ENCODE peak calls at places on chromosome 10, in eight cellular contexts. One of them, this sample, is unnamed.
A peak's percentile ranks its signal among the peaks of the same experiment; 100 is the strongest.

GRCh38 chr10:63675171-63675570 is 154.0 kb downstream of the REEP3 start:
- DNase-seq in adrenal gland: no peak
- DNase-seq in GM23338: no peak
- DNase-seq in colonic mucosa: no peak
- DNase-seq in breast epithelium: no peak
- DNase-seq in A549: no peak
- DNase-seq in heart left ventricle: no peak
- DNase-seq in sigmoid colon: no peak
- DNase-seq in this sample: no peak

GRCh38 chr10:33086100-33086499 is 128.1 kb upstream of the ITGB1 start:
- DNase-seq in adrenal gland: no peak
- DNase-seq in sigmoid colon: no peak
- DNase-seq in colonic mucosa: no peak
- DNase-seq in heart left ventricle: no peak
- DNase-seq in breast epithelium: no peak
- DNase-seq in GM23338: no peak
- DNase-seq in A549: no peak
- DNase-seq in this sample: no peak

GRCh38 chr10:15262036-15262713 is 93.7 kb upstream of the NMT2 start:
- DNase-seq in sigmoid colon: peak; percentile 60
- DNase-seq in A549: peak; percentile 21
- DNase-seq in breast epithelium: no peak
- DNase-seq in GM23338: no peak
- DNase-seq in colonic mucosa: peak; percentile 39
- DNase-seq in adrenal gland: no peak
- DNase-seq in heart left ventricle: no peak
- DNase-seq in this sample: no peak

GRCh38 chr10:129922598-129923123 is 41.4 kb downstream of the EBF3 start:
- DNase-seq in sigmoid colon: peak; percentile 21
- DNase-seq in adrenal gland: no peak
- DNase-seq in GM23338: no peak
- DNase-seq in colonic mucosa: no peak
- DNase-seq in heart left ventricle: no peak
- DNase-seq in breast epithelium: peak; percentile 27
- DNase-seq in A549: no peak
- DNase-seq in this sample: no peak

GRCh38 chr10:59388577-59388976 is 26.2 kb upstream of the FAM13C start:
- DNase-seq in breast epithelium: no peak
- DNase-seq in adrenal gland: no peak
- DNase-seq in A549: no peak
- DNase-seq in GM23338: peak; percentile 36
- DNase-seq in sigmoid colon: no peak
- DNase-seq in heart left ventricle: no peak
- DNase-seq in colonic mucosa: no peak
- DNase-seq in this sample: no peak

GRCh38 chr10:118841881-118842605 is 87.3 kb upstream of the CACUL1 start:
- DNase-seq in GM23338: no peak
- DNase-seq in A549: no peak
- DNase-seq in breast epithelium: no peak
- DNase-seq in heart left ventricle: no peak
- DNase-seq in sigmoid colon: no peak
- DNase-seq in adrenal gland: no peak
- DNase-seq in colonic mucosa: no peak
- DNase-seq in this sample: no peak

GRCh38 chr10:19209319-19209718 is 160.7 kb downstream of the MALRD1 start:
- DNase-seq in colonic mucosa: no peak
- DNase-seq in GM23338: no peak
- DNase-seq in heart left ventricle: no peak
- DNase-seq in sigmoid colon: no peak
- DNase-seq in breast epithelium: no peak
- DNase-seq in A549: no peak
- DNase-seq in adrenal gland: no peak
- DNase-seq in this sample: no peak

GRCh38 chr10:67790534-67791408 is 47.2 kb downstream of the DNAJC12 start:
- DNase-seq in breast epithelium: no peak
- DNase-seq in colonic mucosa: no peak
- DNase-seq in adrenal gland: no peak
- DNase-seq in sigmoid colon: no peak
- DNase-seq in GM23338: no peak
- DNase-seq in A549: peak; percentile 55
- DNase-seq in heart left ventricle: no peak
- DNase-seq in this sample: no peak

GRCh38 chr10:112793197-112793921 is 156.7 kb upstream of the TCF7L2 start:
- DNase-seq in sigmoid colon: no peak
- DNase-seq in GM23338: no peak
- DNase-seq in colonic mucosa: peak; percentile 72
- DNase-seq in A549: no peak
- DNase-seq in breast epithelium: no peak
- DNase-seq in adrenal gland: no peak
- DNase-seq in heart left ventricle: no peak
- DNase-seq in this sample: no peak

GRCh38 chr10:133356953-133357292 is 896 bp downstream of the FUOM start:
- DNase-seq in GM23338: peak; percentile 51
- DNase-seq in colonic mucosa: no peak
- DNase-seq in breast epithelium: no peak
- DNase-seq in A549: no peak
- DNase-seq in heart left ventricle: no peak
- DNase-seq in sigmoid colon: no peak
- DNase-seq in adrenal gland: no peak
- DNase-seq in this sample: no peak

GRCh38 chr10:71397340-71398212 is 856 bp downstream of the CDH23 start:
- DNase-seq in GM23338: peak; percentile 72
- DNase-seq in adrenal gland: no peak
- DNase-seq in heart left ventricle: no peak
- DNase-seq in sigmoid colon: no peak
- DNase-seq in breast epithelium: no peak
- DNase-seq in A549: no peak
- DNase-seq in colonic mucosa: no peak
- DNase-seq in this sample: no peak

GRCh38 chr10:126480648-126481047 is 92.4 kb upstream of the ADAM12 start:
- DNase-seq in sigmoid colon: no peak
- DNase-seq in heart left ventricle: no peak
- DNase-seq in A549: no peak
- DNase-seq in GM23338: no peak
- DNase-seq in adrenal gland: no peak
- DNase-seq in colonic mucosa: no peak
- DNase-seq in breast epithelium: no peak
- DNase-seq in this sample: no peak

GRCh38 chr10:67224553-67224952 is 298.7 kb downstream of the LRRTM3 start:
- DNase-seq in adrenal gland: no peak
- DNase-seq in heart left ventricle: peak; percentile 18
- DNase-seq in breast epithelium: no peak
- DNase-seq in colonic mucosa: no peak
- DNase-seq in A549: no peak
- DNase-seq in sigmoid colon: no peak
- DNase-seq in GM23338: no peak
- DNase-seq in this sample: no peak

GRCh38 chr10:4506087-4506486 is 319.9 kb upstream of the AKR1E2 start:
- DNase-seq in colonic mucosa: no peak
- DNase-seq in breast epithelium: no peak
- DNase-seq in GM23338: no peak
- DNase-seq in adrenal gland: no peak
- DNase-seq in sigmoid colon: no peak
- DNase-seq in A549: no peak
- DNase-seq in heart left ventricle: no peak
- DNase-seq in this sample: no peak

GRCh38 chr10:122852261-122852660 is 6.6 kb upstream of the CUZD1 start:
- DNase-seq in breast epithelium: no peak
- DNase-seq in GM23338: no peak
- DNase-seq in A549: no peak
- DNase-seq in adrenal gland: no peak
- DNase-seq in heart left ventricle: no peak
- DNase-seq in colonic mucosa: no peak
- DNase-seq in sigmoid colon: no peak
- DNase-seq in this sample: no peak

GRCh38 chr10:35843524-35844171 is 201.6 kb upstream of the FZD8 start:
- DNase-seq in sigmoid colon: no peak
- DNase-seq in heart left ventricle: peak; percentile 48
- DNase-seq in adrenal gland: peak; percentile 16
- DNase-seq in breast epithelium: no peak
- DNase-seq in A549: no peak
- DNase-seq in GM23338: peak; percentile 28
- DNase-seq in colonic mucosa: no peak
- DNase-seq in this sample: no peak

GRCh38 chr10:95601116-95601719 is 40.0 kb upstream of the SORBS1 start:
- DNase-seq in sigmoid colon: peak; percentile 92
- DNase-seq in breast epithelium: peak; percentile 64
- DNase-seq in heart left ventricle: peak; percentile 83
- DNase-seq in A549: peak; percentile 87
- DNase-seq in GM23338: peak; percentile 98
- DNase-seq in adrenal gland: peak; percentile 82
- DNase-seq in colonic mucosa: peak; percentile 90
- DNase-seq in this sample: peak; percentile 77

GRCh38 chr10:25226775-25227682 is 52.2 kb downstream of the GPR158 start:
- DNase-seq in heart left ventricle: peak; percentile 21
- DNase-seq in GM23338: peak; percentile 74
- DNase-seq in colonic mucosa: peak; percentile 32
- DNase-seq in sigmoid colon: no peak
- DNase-seq in adrenal gland: peak; percentile 31
- DNase-seq in breast epithelium: no peak
- DNase-seq in A549: peak; percentile 57
- DNase-seq in this sample: peak; percentile 31

GRCh38 chr10:47206449-47207279 is 93.3 kb upstream of the GDF10 start:
- DNase-seq in A549: no peak
- DNase-seq in GM23338: no peak
- DNase-seq in heart left ventricle: no peak
- DNase-seq in sigmoid colon: no peak
- DNase-seq in breast epithelium: no peak
- DNase-seq in colonic mucosa: no peak
- DNase-seq in adrenal gland: no peak
- DNase-seq in this sample: peak; percentile 15

GRCh38 chr10:1037098-1037497 is 11.4 kb upstream of the IDI2 start:
- DNase-seq in GM23338: no peak
- DNase-seq in A549: no peak
- DNase-seq in colonic mucosa: no peak
- DNase-seq in heart left ventricle: no peak
- DNase-seq in breast epithelium: no peak
- DNase-seq in adrenal gland: no peak
- DNase-seq in sigmoid colon: no peak
- DNase-seq in this sample: no peak

GRCh38 chr10:128263891-128264688 is 137.9 kb upstream of the MKI67 start:
- DNase-seq in breast epithelium: peak; percentile 68
- DNase-seq in adrenal gland: peak; percentile 63
- DNase-seq in colonic mucosa: peak; percentile 60
- DNase-seq in heart left ventricle: peak; percentile 40
- DNase-seq in A549: peak; percentile 64
- DNase-seq in sigmoid colon: peak; percentile 76
- DNase-seq in GM23338: peak; percentile 81
- DNase-seq in this sample: peak; percentile 73

GRCh38 chr10:79224263-79224949 is 122.9 kb upstream of the PPIF start:
- DNase-seq in colonic mucosa: no peak
- DNase-seq in breast epithelium: no peak
- DNase-seq in heart left ventricle: no peak
- DNase-seq in GM23338: no peak
- DNase-seq in sigmoid colon: peak; percentile 82
- DNase-seq in adrenal gland: no peak
- DNase-seq in A549: no peak
- DNase-seq in this sample: no peak

GRCh38 chr10:79223001-79223345 is 124.3 kb upstream of the PPIF start:
- DNase-seq in adrenal gland: no peak
- DNase-seq in colonic mucosa: no peak
- DNase-seq in GM23338: no peak
- DNase-seq in heart left ventricle: no peak
- DNase-seq in breast epithelium: no peak
- DNase-seq in A549: no peak
- DNase-seq in sigmoid colon: no peak
- DNase-seq in this sample: no peak

GRCh38 chr10:79223346-79224048 is 123.8 kb upstream of the PPIF start:
- DNase-seq in colonic mucosa: no peak
- DNase-seq in adrenal gland: peak; percentile 90
- DNase-seq in sigmoid colon: peak; percentile 96
- DNase-seq in breast epithelium: no peak
- DNase-seq in heart left ventricle: peak; percentile 84
- DNase-seq in GM23338: peak; percentile 46
- DNase-seq in A549: no peak
- DNase-seq in this sample: peak; percentile 85

GRCh38 chr10:79226391-79227245 is 120.7 kb upstream of the PPIF start:
- DNase-seq in sigmoid colon: no peak
- DNase-seq in A549: no peak
- DNase-seq in adrenal gland: no peak
- DNase-seq in GM23338: no peak
- DNase-seq in heart left ventricle: no peak
- DNase-seq in colonic mucosa: no peak
- DNase-seq in breast epithelium: no peak
- DNase-seq in this sample: no peak

GRCh38 chr10:79224992-79225391 is 122.3 kb upstream of the PPIF start:
- DNase-seq in colonic mucosa: no peak
- DNase-seq in breast epithelium: no peak
- DNase-seq in A549: no peak
- DNase-seq in heart left ventricle: no peak
- DNase-seq in GM23338: no peak
- DNase-seq in adrenal gland: no peak
- DNase-seq in sigmoid colon: peak; percentile 83
- DNase-seq in this sample: no peak
- H3K27ac ChIP-seq in colonic mucosa: no peak overlapping the region
- H3K27ac ChIP-seq in breast epithelium: no peak overlapping the region
- H3K27ac ChIP-seq in A549: no peak overlapping the region
- H3K27ac ChIP-seq in heart left ventricle: no peak overlapping the region
- H3K27ac ChIP-seq in GM23338: no peak overlapping the region
- H3K27ac ChIP-seq in adrenal gland: peak overlapping the region; percentile 93
- H3K27ac ChIP-seq in sigmoid colon: no peak overlapping the region
- H3K27ac ChIP-seq in this sample: no peak overlapping the region

GRCh38 chr10:11874568-11875182 is 51.5 kb downstream of the PROSER2 start:
- DNase-seq in adrenal gland: no peak
- DNase-seq in heart left ventricle: peak; percentile 27
- DNase-seq in A549: peak; percentile 65
- DNase-seq in GM23338: peak; percentile 89
- DNase-seq in colonic mucosa: peak; percentile 45
- DNase-seq in sigmoid colon: peak; percentile 52
- DNase-seq in breast epithelium: peak; percentile 71
- DNase-seq in this sample: peak; percentile 78
- TF ChIP-seq CTCF in adrenal gland: no peak
- TF ChIP-seq CTCF in heart left ventricle: no peak
- TF ChIP-seq CTCF in A549: no peak
- TF ChIP-seq CTCF in GM23338: no peak
- TF ChIP-seq CTCF in colonic mucosa: no peak
- TF ChIP-seq CTCF in sigmoid colon: no peak
- TF ChIP-seq CTCF in breast epithelium: no peak
- TF ChIP-seq CTCF in this sample: no peak

GRCh38 chr10:69088801-69089501 is 1.0 kb downstream of the SRGN start:
- DNase-seq in A549: peak; percentile 80
- DNase-seq in breast epithelium: no peak
- DNase-seq in adrenal gland: no peak
- DNase-seq in GM23338: no peak
- DNase-seq in colonic mucosa: no peak
- DNase-seq in heart left ventricle: no peak
- DNase-seq in sigmoid colon: no peak
- DNase-seq in this sample: no peak
- H3K4me3 ChIP-seq in A549: peak overlapping the region; percentile 59
- H3K4me3 ChIP-seq in breast epithelium: peak overlapping the region; percentile 44
- H3K4me3 ChIP-seq in adrenal gland: no peak overlapping the region
- H3K4me3 ChIP-seq in GM23338: no peak overlapping the region
- H3K4me3 ChIP-seq in colonic mucosa: peak overlapping the region; percentile 34
- H3K4me3 ChIP-seq in heart left ventricle: peak overlapping the region; percentile 49
- H3K4me3 ChIP-seq in sigmoid colon: peak overlapping the region; percentile 39
- H3K4me3 ChIP-seq in this sample: no peak overlapping the region

DNA sequence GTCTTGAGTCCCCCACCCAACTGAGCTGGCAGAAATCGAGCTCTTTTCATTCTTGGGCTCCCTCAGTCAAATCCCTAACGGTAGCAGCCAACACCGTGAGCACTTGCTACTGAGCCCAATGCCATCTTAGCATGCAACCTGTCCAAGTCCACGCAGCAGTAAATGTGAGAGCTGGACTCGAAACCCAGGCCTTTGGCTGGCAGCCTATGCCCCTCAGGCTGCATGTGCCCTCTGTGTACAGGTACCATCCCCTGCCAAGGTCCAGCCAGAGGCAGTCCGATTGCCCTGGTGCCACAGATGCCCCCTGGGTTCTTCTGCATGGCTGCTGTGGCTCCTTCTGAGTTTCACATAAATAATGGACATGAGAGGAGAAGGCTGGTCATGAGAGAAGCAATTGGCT is 1.2 kb upstream of the TMEM273 start:
- DNase-seq in colonic mucosa: no peak
- DNase-seq in heart left ventricle: no peak
- DNase-seq in breast epithelium: no peak
- DNase-seq in GM23338: no peak
- DNase-seq in A549: no peak
- DNase-seq in sigmoid colon: no peak
- DNase-seq in adrenal gland: no peak
- DNase-seq in this sample: peak; percentile 22
- H3K27ac ChIP-seq in colonic mucosa: no peak overlapping the region
- H3K27ac ChIP-seq in heart left ventricle: peak overlapping the region; percentile 66
- H3K27ac ChIP-seq in breast epithelium: no peak overlapping the region
- H3K27ac ChIP-seq in GM23338: no peak overlapping the region
- H3K27ac ChIP-seq in A549: no peak overlapping the region
- H3K27ac ChIP-seq in sigmoid colon: peak overlapping the region; percentile 53
- H3K27ac ChIP-seq in adrenal gland: no peak overlapping the region
- H3K27ac ChIP-seq in this sample: peak overlapping the region; percentile 40